ENCODE peak calls at places on chromosomes 7 and 10, in five cellular contexts. One of them, this sample, is unnamed.

GRCh38 chr10:98170249-98171117 is 36.0 kb downstream of the R3HCC1L start:
- DNase-seq in nucleus accumbens: peak
- DNase-seq in AG10803: peak
- DNase-seq in activated CD4-positive, alpha-beta T cell treated with anti-CD3 and anti-CD28 coated beads, Interleukin-2, amount 50 U/mL, for 48 hours: no peak
- DNase-seq in effector memory CD8-positive, alpha-beta T cell: no peak
- DNase-seq in this sample: peak

GRCh38 chr7:1986366-1987083 is 246.2 kb downstream of the MAD1L1 start:
- DNase-seq in nucleus accumbens: no peak
- DNase-seq in AG10803: no peak
- DNase-seq in activated CD4-positive, alpha-beta T cell treated with anti-CD3 and anti-CD28 coated beads, Interleukin-2, amount 50 U/mL, for 48 hours: no peak
- DNase-seq in effector memory CD8-positive, alpha-beta T cell: no peak
- DNase-seq in this sample: no peak

GRCh38 chr7:5553298-5553877 is 129.8 kb upstream of the TNRC18 start:
- DNase-seq in nucleus accumbens: no peak
- DNase-seq in AG10803: peak
- DNase-seq in activated CD4-positive, alpha-beta T cell treated with anti-CD3 and anti-CD28 coated beads, Interleukin-2, amount 50 U/mL, for 48 hours: no peak
- DNase-seq in effector memory CD8-positive, alpha-beta T cell: no peak
- DNase-seq in this sample: no peak

GRCh38 chr7:100107125-100107737 is 5.8 kb downstream of the AP4M1 start:
- DNase-seq in nucleus accumbens: no peak
- DNase-seq in AG10803: no peak
- DNase-seq in activated CD4-positive, alpha-beta T cell treated with anti-CD3 and anti-CD28 coated beads, Interleukin-2, amount 50 U/mL, for 48 hours: no peak
- DNase-seq in effector memory CD8-positive, alpha-beta T cell: no peak
- DNase-seq in this sample: no peak

GRCh38 chr10:87842220-87842641 is 21.1 kb downstream of the KLLN start:
- DNase-seq in nucleus accumbens: no peak
- DNase-seq in AG10803: peak
- DNase-seq in activated CD4-positive, alpha-beta T cell treated with anti-CD3 and anti-CD28 coated beads, Interleukin-2, amount 50 U/mL, for 48 hours: no peak
- DNase-seq in effector memory CD8-positive, alpha-beta T cell: no peak
- DNase-seq in this sample: no peak

GRCh38 chr10:62616885-62617635 is 187.5 kb upstream of the ADO start:
- DNase-seq in nucleus accumbens: no peak
- DNase-seq in AG10803: no peak
- DNase-seq in activated CD4-positive, alpha-beta T cell treated with anti-CD3 and anti-CD28 coated beads, Interleukin-2, amount 50 U/mL, for 48 hours: no peak
- DNase-seq in effector memory CD8-positive, alpha-beta T cell: no peak
- DNase-seq in this sample: no peak

GRCh38 chr10:8628351-8628750 is 573.9 kb downstream of the GATA3 start:
- DNase-seq in nucleus accumbens: no peak
- DNase-seq in AG10803: no peak
- DNase-seq in activated CD4-positive, alpha-beta T cell treated with anti-CD3 and anti-CD28 coated beads, Interleukin-2, amount 50 U/mL, for 48 hours: no peak
- DNase-seq in effector memory CD8-positive, alpha-beta T cell: no peak
- DNase-seq in this sample: no peak

GRCh38 chr10:113477451-113477850 is 75.4 kb upstream of the HABP2 start:
- DNase-seq in nucleus accumbens: no peak
- DNase-seq in AG10803: no peak
- DNase-seq in activated CD4-positive, alpha-beta T cell treated with anti-CD3 and anti-CD28 coated beads, Interleukin-2, amount 50 U/mL, for 48 hours: no peak
- DNase-seq in effector memory CD8-positive, alpha-beta T cell: no peak
- DNase-seq in this sample: no peak

This sample was measured in stimulated activated naive B cell treated with anti-CD40 and anti-IgM and Interleukin-4, amounts not matched to agents 10 μg/mL and 1 μg/mL and 100 μg/mL, for 72 hours.